ENCODE peak calls at places on chromosomes 2 and 18, in eight cellular contexts. Y is cardiac muscle cell, K is body of pancreas, I is upper lobe of right lung, F is astrocyte, L is left ventricle myocardium inferior, S is PC-9, Z is neural progenitor cell. X is an unnamed sample.

GRCh38 chr18:3383381-3383915 is 66.5 kb upstream of the TGIF1 start:
- DNase-seq in K (no peak), Y (no peak), I (no peak), F (peak), L (no peak), S (peak), Z (peak), X (peak)

GRCh38 chr2:176960736-176961135 is 251.9 kb upstream of the HNRNPA3 start:
- DNase-seq in L (no peak), Y (no peak), K (no peak), Z (peak), I (no peak), S (no peak), F (no peak), X (no peak)

GRCh38 chr2:176589287-176589686 is 320.0 kb downstream of the MTX2 start:
- DNase-seq in F (no peak), K (no peak), L (no peak), Y (no peak), I (no peak), Z (no peak), S (no peak), X (no peak)

GRCh38 chr2:149729575-149729974 is 142.0 kb upstream of the MMADHC start:
- DNase-seq in K (no peak), I (no peak), L (no peak), S (no peak), F (no peak), Y (no peak), Z (no peak), X (no peak)

GRCh38 chr2:28449489-28450395 is 46.1 kb upstream of the PLB1 start:
- DNase-seq in S (peak), K (no peak), Y (no peak), I (no peak), Z (no peak), L (no peak), F (peak), X (peak)

GRCh38 chr2:20541305-20541640 is 94.4 kb downstream of the RHOB start:
- DNase-seq in Z (no peak), I (no peak), L (no peak), Y (no peak), F (no peak), S (no peak), K (no peak), X (no peak)

GRCh38 chr2:207363761-207364160 is 166.0 kb upstream of the CREB1 start:
- DNase-seq in I (no peak), S (no peak), K (no peak), L (no peak), Z (no peak), Y (no peak), F (no peak), X (no peak)

GRCh38 chr18:46009158-46009866 is 42.2 kb upstream of the EPG5 start:
- DNase-seq in F (no peak), I (no peak), Y (no peak), S (no peak), L (no peak), Z (no peak), K (no peak), X (no peak)

GRCh38 chr2:241577413-241578122 is 19.0 kb downstream of the BOK start:
- DNase-seq in Y (no peak), S (no peak), K (no peak), L (peak), I (peak), Z (no peak), F (peak), X (peak)

DNA sequence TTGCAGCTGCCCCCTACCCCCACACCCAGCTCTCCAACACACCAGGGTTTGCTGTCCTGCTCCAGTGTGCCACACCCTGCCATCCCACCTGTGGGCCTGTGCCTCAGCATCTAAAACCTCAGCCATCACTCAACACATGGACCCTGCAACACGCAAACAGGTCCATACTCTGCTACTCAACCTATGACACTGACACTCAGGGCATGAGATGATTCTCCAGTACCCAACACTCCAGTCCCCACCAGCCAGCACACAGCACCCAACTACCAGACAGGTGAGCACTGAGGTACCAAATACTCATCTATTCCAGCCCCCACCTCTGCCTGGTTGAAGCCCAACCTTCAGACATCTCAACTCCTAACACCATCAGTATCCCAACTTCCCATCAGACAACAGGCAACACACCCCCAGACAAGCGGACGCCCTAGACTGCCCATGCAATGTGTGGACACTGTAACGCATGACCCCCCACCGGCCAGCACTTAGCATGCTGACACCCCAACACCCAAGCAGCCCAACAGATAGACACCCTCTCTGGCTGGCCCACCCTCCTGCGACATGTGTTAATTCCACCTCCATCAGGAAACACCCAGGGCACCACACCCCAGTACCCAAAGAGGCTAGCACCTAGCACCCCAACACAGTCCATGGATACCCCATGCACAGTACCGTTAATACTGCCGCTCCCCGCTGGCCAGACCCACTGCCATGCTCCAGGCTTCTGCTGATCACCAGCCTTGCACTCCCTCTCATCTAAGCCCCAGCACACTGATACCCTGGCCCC is 25.1 kb downstream of the ZAP70 start:
- DNase-seq in S (no peak), K (no peak), F (no peak), L (peak), I (peak), Y (no peak), Z (no peak), X (no peak)
- TF ChIP-seq CTCF in S (no peak), K (no peak), F (no peak), L (no peak), I (no peak), Y (no peak), Z (no peak), X (no peak)

GRCh38 chr2:230797515-230798495 is 66.9 kb upstream of the ITM2C start:
- DNase-seq in K (peak), I (no peak), Y (no peak), S (no peak), F (peak), Z (no peak), L (no peak), X (no peak)

GRCh38 chr2:230793573-230794359 is 71.0 kb upstream of the ITM2C start:
- DNase-seq in L (peak), I (no peak), F (peak), S (peak), Y (no peak), Z (no peak), K (peak), X (peak)

GRCh38 chr2:230795856-230796255 is 68.9 kb upstream of the ITM2C start:
- DNase-seq in I (no peak), K (peak), F (no peak), S (no peak), L (no peak), Y (no peak), Z (no peak), X (peak)

GRCh38 chr2:230796280-230796862 is 68.4 kb upstream of the ITM2C start:
- DNase-seq in Z (no peak), K (no peak), Y (no peak), S (peak), I (no peak), L (no peak), F (peak), X (peak)

DNA sequence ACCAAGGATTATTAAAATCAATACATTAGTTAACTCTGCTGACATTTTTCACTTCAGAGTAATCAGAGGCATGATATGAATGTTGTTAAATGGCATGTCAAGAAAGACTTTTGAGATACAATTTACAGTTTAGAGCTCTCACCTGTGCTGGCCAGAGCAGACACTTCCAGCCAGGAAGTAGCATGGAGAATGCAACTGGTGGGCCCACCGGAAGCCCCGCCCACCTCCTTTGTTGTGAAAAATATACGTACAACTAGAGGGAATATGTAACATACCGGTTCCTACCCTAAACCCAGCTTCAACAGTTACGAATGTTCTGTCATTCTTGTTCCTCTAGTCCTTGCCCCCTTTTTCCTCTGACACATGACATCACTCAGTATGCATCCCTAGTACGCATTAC is 70.3 kb upstream of the ITM2C start:
- DNase-seq in L (no peak), Y (no peak), S (peak), F (no peak), K (no peak), I (no peak), Z (no peak), X (no peak)
- H3K4me3 ChIP-seq in L (no peak), Y (no peak), S (peak), F (peak), K (no peak), I (no peak), Z (no peak), X (no peak)

DNA sequence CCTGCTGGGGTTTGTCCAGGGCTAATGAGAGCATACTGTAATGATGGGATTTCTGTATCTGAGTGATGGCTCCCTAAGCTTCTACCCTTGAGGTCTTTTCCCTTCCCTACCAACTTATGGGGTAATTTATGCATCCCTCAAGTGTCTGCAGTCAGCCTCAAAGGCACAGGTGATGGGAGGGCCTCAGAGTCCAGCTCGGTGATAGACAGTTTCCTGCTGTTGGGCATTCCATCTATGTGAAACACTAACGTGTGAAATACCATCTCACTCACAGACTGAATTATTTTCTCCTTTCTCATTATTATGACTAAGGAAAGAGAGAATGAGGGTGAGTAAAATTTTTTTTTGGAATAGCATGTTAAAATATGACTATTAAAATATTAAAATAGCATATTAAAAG is 556.2 kb downstream of the RIT2 start:
- DNase-seq in K (no peak), Z (no peak), Y (peak), L (no peak), I (no peak), F (peak), S (no peak), X (no peak)
- TF ChIP-seq CTCF in K (no peak), Z (no peak), Y (no peak), L (no peak), I (no peak), F (no peak), S (no peak), X (no peak)

GRCh38 chr2:238286987-238287386 is 1.4 kb downstream of the PER2 start:
- DNase-seq in Z (no peak), I (no peak), K (no peak), L (no peak), S (peak), Y (no peak), F (no peak), X (no peak)
- H3K4me3 ChIP-seq in Z (no peak), I (peak), K (no peak), L (peak), S (peak), Y (no peak), F (peak), X (peak)

DNA sequence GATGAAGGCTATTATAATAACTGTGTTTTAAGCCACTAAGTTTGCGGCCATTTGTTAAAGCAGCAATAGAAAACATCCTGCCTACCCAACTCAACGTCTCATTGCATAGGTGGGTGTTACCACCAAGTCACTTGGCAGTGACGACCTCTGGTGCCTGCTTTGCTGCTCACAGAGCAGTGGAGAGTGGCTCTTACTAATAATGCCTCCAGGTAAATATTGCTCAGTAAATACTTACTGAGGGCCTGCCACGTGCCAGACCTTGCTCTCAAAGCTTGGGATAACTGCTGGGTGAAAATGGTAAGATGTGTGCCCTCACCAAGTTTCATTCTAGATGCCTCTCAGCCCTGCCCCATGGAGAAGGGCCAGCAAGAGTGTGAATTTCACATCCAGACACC is 27.7 kb downstream of the ITGA6 start:
- DNase-seq in Y (no peak), K (peak), I (no peak), F (no peak), Z (no peak), L (no peak), S (peak), X (no peak)
- TF ChIP-seq CTCF in Y (no peak), K (no peak), I (no peak), F (no peak), Z (no peak), L (no peak), S (peak), X (no peak)

GRCh38 chr18:62324355-62324828 is 718 bp upstream of the TNFRSF11A start:
- DNase-seq in Z (peak), F (no peak), S (no peak), I (no peak), Y (no peak), L (no peak), K (no peak), X (no peak)
- H3K4me3 ChIP-seq in Z (peak), F (no peak), S (no peak), I (peak), Y (no peak), L (peak), K (no peak), X (no peak)

GRCh38 chr2:168118733-168119518 is 128.5 kb downstream of the STK39 start:
- DNase-seq in Z (peak), Y (peak), I (no peak), K (peak), L (no peak), F (peak), S (no peak), X (peak)

GRCh38 chr2:168116448-168116847 is 130.9 kb downstream of the STK39 start:
- DNase-seq in S (no peak), L (no peak), Z (peak), K (no peak), I (no peak), F (no peak), Y (no peak), X (no peak)

GRCh38 chr2:168119519-168120141 is 127.8 kb downstream of the STK39 start:
- DNase-seq in S (no peak), L (no peak), Y (peak), I (no peak), Z (peak), K (peak), F (peak), X (peak)

GRCh38 chr2:168114619-168115018 is 132.8 kb downstream of the STK39 start:
- DNase-seq in Y (no peak), I (no peak), F (no peak), K (no peak), S (no peak), L (no peak), Z (no peak), X (no peak)

GRCh38 chr2:168114021-168114420 is 133.4 kb downstream of the STK39 start:
- DNase-seq in L (no peak), S (no peak), F (no peak), Y (no peak), Z (no peak), K (no peak), I (no peak), X (peak)
- TF ChIP-seq CTCF in L (no peak), S (no peak), F (no peak), Y (no peak), Z (no peak), K (no peak), I (no peak), X (no peak)

DNA sequence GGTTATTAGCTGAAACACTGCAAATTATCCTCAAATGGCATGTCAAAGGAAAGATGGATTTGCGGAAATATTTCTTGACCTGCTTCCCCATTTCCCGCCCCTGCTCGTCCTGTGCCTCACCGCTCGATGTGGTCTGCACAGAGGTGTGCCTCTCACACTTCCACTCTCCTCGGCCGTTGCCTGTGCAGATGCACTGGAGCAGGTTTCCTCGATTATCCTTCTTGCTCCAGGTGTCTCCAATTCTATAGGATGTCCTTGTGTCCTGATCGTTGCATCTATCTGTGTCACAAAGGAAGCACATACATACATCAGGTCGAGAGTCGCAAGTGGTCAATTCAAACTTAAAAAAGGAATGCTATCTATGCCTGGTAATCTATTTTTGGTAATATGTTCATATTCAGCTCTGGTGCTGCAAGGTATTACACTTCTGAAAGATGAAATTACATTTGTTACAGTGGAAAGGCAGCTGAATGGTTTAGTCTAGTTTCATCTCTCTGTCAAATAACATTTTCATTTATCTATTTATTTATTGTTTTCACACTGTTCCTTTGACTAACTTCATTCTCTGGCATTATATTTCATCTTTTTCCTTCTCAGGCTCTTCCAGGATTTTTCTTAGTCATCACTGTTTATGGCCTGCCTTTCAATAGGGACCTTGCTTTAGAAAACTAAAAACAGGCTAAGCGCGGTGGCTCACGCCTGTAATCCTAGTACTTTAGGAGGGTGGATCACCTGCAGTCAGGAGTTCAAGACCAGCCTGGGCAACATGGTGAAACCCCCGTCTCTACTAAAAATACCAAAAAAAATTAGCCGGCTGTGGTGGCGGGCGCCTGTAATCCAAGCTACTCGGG is 7.6 kb downstream of the FN1 start:
- DNase-seq in K (no peak), Z (no peak), I (no peak), S (no peak), L (no peak), F (peak), Y (no peak), X (peak)
- H3K4me3 ChIP-seq in K (no peak), Z (no peak), I (no peak), S (no peak), L (no peak), F (peak), Y (no peak), X (peak)

X was measured in fibroblast of the aortic adventitia.